ENCODE peak calls at places on chromosomes 12 and 14, in ten cellular contexts. One of them, this sample, is unnamed.

GRCh38 chr12:114401346-114402320 is 4.3 kb downstream of the TBX5 start:
- DNase-seq in HCT116: no peak
- DNase-seq in BE2C: no peak
- DNase-seq in PC-3: no peak
- DNase-seq in OCI-LY7: no peak
- DNase-seq in WERI-Rb-1: no peak
- DNase-seq in Caco-2: no peak
- DNase-seq in GM23248: peak
- DNase-seq in GM23338: no peak
- DNase-seq in kidney: no peak
- DNase-seq in this sample: no peak

GRCh38 chr12:1502441-1502785 is 92.0 kb downstream of the FBXL14 start:
- DNase-seq in HCT116: no peak
- DNase-seq in BE2C: no peak
- DNase-seq in PC-3: no peak
- DNase-seq in OCI-LY7: no peak
- DNase-seq in WERI-Rb-1: no peak
- DNase-seq in Caco-2: no peak
- DNase-seq in GM23248: peak
- DNase-seq in GM23338: no peak
- DNase-seq in kidney: no peak
- DNase-seq in this sample: no peak

GRCh38 chr14:98984719-98985041 is 287.3 kb downstream of the BCL11B start:
- DNase-seq in HCT116: no peak
- DNase-seq in BE2C: no peak
- DNase-seq in PC-3: no peak
- DNase-seq in OCI-LY7: no peak
- DNase-seq in WERI-Rb-1: no peak
- DNase-seq in Caco-2: no peak
- DNase-seq in GM23248: no peak
- DNase-seq in GM23338: no peak
- DNase-seq in kidney: no peak
- DNase-seq in this sample: no peak

GRCh38 chr14:92004062-92004461 is 35.8 kb downstream of the TRIP11 start:
- DNase-seq in HCT116: no peak
- DNase-seq in BE2C: no peak
- DNase-seq in PC-3: peak
- DNase-seq in OCI-LY7: no peak
- DNase-seq in WERI-Rb-1: no peak
- DNase-seq in Caco-2: no peak
- DNase-seq in GM23248: peak
- DNase-seq in GM23338: no peak
- DNase-seq in kidney: no peak
- DNase-seq in this sample: no peak

GRCh38 chr12:121767525-121768016 is 25.9 kb downstream of the RHOF start:
- DNase-seq in HCT116: no peak
- DNase-seq in BE2C: peak
- DNase-seq in PC-3: no peak
- DNase-seq in OCI-LY7: no peak
- DNase-seq in WERI-Rb-1: peak
- DNase-seq in Caco-2: no peak
- DNase-seq in GM23248: peak
- DNase-seq in GM23338: no peak
- DNase-seq in kidney: peak
- DNase-seq in this sample: no peak

GRCh38 chr14:95683793-95684192 is 2.4 kb upstream of the TCL1B start:
- DNase-seq in HCT116: peak
- DNase-seq in BE2C: no peak
- DNase-seq in PC-3: peak
- DNase-seq in OCI-LY7: peak
- DNase-seq in WERI-Rb-1: no peak
- DNase-seq in Caco-2: no peak
- DNase-seq in GM23248: peak
- DNase-seq in GM23338: peak
- DNase-seq in kidney: no peak
- DNase-seq in this sample: peak

GRCh38 chr14:63204407-63205280 is at the start of gene RHOJ:
- DNase-seq in HCT116: no peak
- DNase-seq in BE2C: no peak
- DNase-seq in PC-3: no peak
- DNase-seq in OCI-LY7: no peak
- DNase-seq in WERI-Rb-1: no peak
- DNase-seq in Caco-2: no peak
- DNase-seq in GM23248: peak
- DNase-seq in GM23338: peak
- DNase-seq in kidney: no peak
- DNase-seq in this sample: peak

GRCh38 chr12:53973093-53974042 is at the start of gene HOXC11:
- DNase-seq in HCT116: no peak
- DNase-seq in BE2C: no peak
- DNase-seq in PC-3: peak
- DNase-seq in OCI-LY7: no peak
- DNase-seq in WERI-Rb-1: peak
- DNase-seq in Caco-2: no peak
- DNase-seq in GM23248: peak
- DNase-seq in GM23338: peak
- DNase-seq in kidney: peak
- DNase-seq in this sample: peak

GRCh38 chr12:59780605-59781135 is 184.8 kb downstream of the SLC16A7 start:
- DNase-seq in HCT116: peak
- DNase-seq in BE2C: no peak
- DNase-seq in PC-3: peak
- DNase-seq in OCI-LY7: peak
- DNase-seq in WERI-Rb-1: no peak
- DNase-seq in Caco-2: no peak
- DNase-seq in GM23248: peak
- DNase-seq in GM23338: peak
- DNase-seq in kidney: no peak
- DNase-seq in this sample: no peak

GRCh38 chr12:93167841-93168492 is 209.8 kb upstream of the NUDT4 start:
- DNase-seq in HCT116: no peak
- DNase-seq in BE2C: no peak
- DNase-seq in PC-3: peak
- DNase-seq in OCI-LY7: peak
- DNase-seq in WERI-Rb-1: no peak
- DNase-seq in Caco-2: no peak
- DNase-seq in GM23248: peak
- DNase-seq in GM23338: peak
- DNase-seq in kidney: no peak
- DNase-seq in this sample: no peak

GRCh38 chr12:27324452-27324999 is 8.1 kb upstream of the BMAL2 start:
- DNase-seq in HCT116: no peak
- DNase-seq in BE2C: no peak
- DNase-seq in PC-3: no peak
- DNase-seq in OCI-LY7: no peak
- DNase-seq in WERI-Rb-1: no peak
- DNase-seq in Caco-2: no peak
- DNase-seq in GM23248: peak
- DNase-seq in GM23338: no peak
- DNase-seq in kidney: no peak
- DNase-seq in this sample: no peak

GRCh38 chr14:74424606-74425005 is 1.4 kb downstream of the SYNDIG1L start:
- DNase-seq in HCT116: no peak
- DNase-seq in BE2C: no peak
- DNase-seq in PC-3: no peak
- DNase-seq in OCI-LY7: no peak
- DNase-seq in WERI-Rb-1: no peak
- DNase-seq in Caco-2: no peak
- DNase-seq in GM23248: no peak
- DNase-seq in GM23338: no peak
- DNase-seq in kidney: peak
- DNase-seq in this sample: no peak

GRCh38 chr14:74429221-74429691 is 3.2 kb upstream of the SYNDIG1L start:
- DNase-seq in HCT116: no peak
- DNase-seq in BE2C: no peak
- DNase-seq in PC-3: no peak
- DNase-seq in OCI-LY7: no peak
- DNase-seq in WERI-Rb-1: peak
- DNase-seq in Caco-2: no peak
- DNase-seq in GM23248: no peak
- DNase-seq in GM23338: peak
- DNase-seq in kidney: no peak
- DNase-seq in this sample: no peak

GRCh38 chr14:74426202-74426582 is at the start of gene SYNDIG1L:
- DNase-seq in HCT116: no peak
- DNase-seq in BE2C: no peak
- DNase-seq in PC-3: no peak
- DNase-seq in OCI-LY7: no peak
- DNase-seq in WERI-Rb-1: no peak
- DNase-seq in Caco-2: no peak
- DNase-seq in GM23248: no peak
- DNase-seq in GM23338: peak
- DNase-seq in kidney: peak
- DNase-seq in this sample: no peak

GRCh38 chr14:74427651-74428050 is 1.6 kb upstream of the SYNDIG1L start:
- DNase-seq in HCT116: no peak
- DNase-seq in BE2C: no peak
- DNase-seq in PC-3: no peak
- DNase-seq in OCI-LY7: no peak
- DNase-seq in WERI-Rb-1: no peak
- DNase-seq in Caco-2: no peak
- DNase-seq in GM23248: no peak
- DNase-seq in GM23338: no peak
- DNase-seq in kidney: peak
- DNase-seq in this sample: no peak

GRCh38 chr14:74425525-74426201 is 347 bp downstream of the SYNDIG1L start:
- DNase-seq in HCT116: no peak
- DNase-seq in BE2C: no peak
- DNase-seq in PC-3: peak
- DNase-seq in OCI-LY7: no peak
- DNase-seq in WERI-Rb-1: no peak
- DNase-seq in Caco-2: no peak
- DNase-seq in GM23248: peak
- DNase-seq in GM23338: peak
- DNase-seq in kidney: peak
- DNase-seq in this sample: no peak
- H3K4me3 ChIP-seq in HCT116: no peak
- H3K4me3 ChIP-seq in BE2C: no peak
- H3K4me3 ChIP-seq in PC-3: no peak
- H3K4me3 ChIP-seq in OCI-LY7: no peak
- H3K4me3 ChIP-seq in WERI-Rb-1: no peak
- H3K4me3 ChIP-seq in Caco-2: peak
- H3K4me3 ChIP-seq in GM23248: no peak
- H3K4me3 ChIP-seq in GM23338: peak
- H3K4me3 ChIP-seq in kidney: no peak
- H3K4me3 ChIP-seq in this sample: no peak

DNA sequence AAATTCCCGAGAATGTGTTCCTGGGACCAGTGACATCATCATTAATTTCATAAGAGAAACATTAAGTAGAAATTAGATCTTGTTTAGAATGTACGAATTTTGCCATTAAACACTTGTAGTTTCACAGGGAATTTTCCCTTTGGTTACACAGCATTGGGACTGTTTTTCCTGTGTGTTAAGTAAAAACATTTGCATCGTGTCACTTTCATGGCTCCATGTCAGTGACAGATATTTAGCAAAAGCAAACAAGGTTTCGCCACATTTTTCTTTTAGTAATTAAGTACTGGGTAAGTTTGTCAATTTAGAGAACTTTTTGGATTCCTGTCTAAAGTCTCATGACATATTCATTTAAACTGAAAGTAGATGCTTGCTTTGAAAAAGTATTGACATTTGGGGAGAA is 45.5 kb upstream of the OVCH1 start:
- DNase-seq in HCT116: no peak
- DNase-seq in BE2C: no peak
- DNase-seq in PC-3: no peak
- DNase-seq in OCI-LY7: no peak
- DNase-seq in WERI-Rb-1: no peak
- DNase-seq in Caco-2: no peak
- DNase-seq in GM23248: no peak
- DNase-seq in GM23338: no peak
- DNase-seq in kidney: no peak
- DNase-seq in this sample: no peak
- H3K4me3 ChIP-seq in HCT116: no peak
- H3K4me3 ChIP-seq in BE2C: no peak
- H3K4me3 ChIP-seq in PC-3: no peak
- H3K4me3 ChIP-seq in OCI-LY7: no peak
- H3K4me3 ChIP-seq in WERI-Rb-1: no peak
- H3K4me3 ChIP-seq in Caco-2: no peak
- H3K4me3 ChIP-seq in GM23248: peak
- H3K4me3 ChIP-seq in GM23338: no peak
- H3K4me3 ChIP-seq in kidney: no peak
- H3K4me3 ChIP-seq in this sample: no peak

DNA sequence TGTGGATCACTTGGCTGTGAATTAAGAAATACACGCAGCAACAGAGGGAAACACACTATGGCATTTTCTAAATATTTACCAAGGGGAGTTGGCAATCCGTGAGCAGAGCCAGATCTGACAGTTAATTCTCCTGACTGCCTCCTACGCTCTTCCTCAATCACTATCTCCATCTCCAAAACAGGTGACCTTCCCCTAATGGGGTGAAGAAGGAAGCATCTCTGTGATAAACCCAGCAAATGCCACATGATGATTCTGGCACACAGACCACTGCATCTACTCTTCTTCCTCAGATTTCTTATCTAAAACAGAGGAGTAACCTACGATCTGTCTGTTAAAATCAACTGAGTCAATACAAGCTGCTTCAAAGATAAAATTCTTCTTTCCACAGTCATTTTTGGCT is 4.4 kb downstream of the SPTB start:
- DNase-seq in HCT116: no peak
- DNase-seq in BE2C: no peak
- DNase-seq in PC-3: no peak
- DNase-seq in OCI-LY7: no peak
- DNase-seq in WERI-Rb-1: no peak
- DNase-seq in Caco-2: no peak
- DNase-seq in GM23248: no peak
- DNase-seq in GM23338: no peak
- DNase-seq in kidney: no peak
- DNase-seq in this sample: no peak
- H3K4me3 ChIP-seq in HCT116: no peak
- H3K4me3 ChIP-seq in BE2C: no peak
- H3K4me3 ChIP-seq in PC-3: no peak
- H3K4me3 ChIP-seq in OCI-LY7: no peak
- H3K4me3 ChIP-seq in WERI-Rb-1: no peak
- H3K4me3 ChIP-seq in Caco-2: no peak
- H3K4me3 ChIP-seq in GM23248: no peak
- H3K4me3 ChIP-seq in GM23338: no peak
- H3K4me3 ChIP-seq in kidney: no peak
- H3K4me3 ChIP-seq in this sample: no peak

DNA sequence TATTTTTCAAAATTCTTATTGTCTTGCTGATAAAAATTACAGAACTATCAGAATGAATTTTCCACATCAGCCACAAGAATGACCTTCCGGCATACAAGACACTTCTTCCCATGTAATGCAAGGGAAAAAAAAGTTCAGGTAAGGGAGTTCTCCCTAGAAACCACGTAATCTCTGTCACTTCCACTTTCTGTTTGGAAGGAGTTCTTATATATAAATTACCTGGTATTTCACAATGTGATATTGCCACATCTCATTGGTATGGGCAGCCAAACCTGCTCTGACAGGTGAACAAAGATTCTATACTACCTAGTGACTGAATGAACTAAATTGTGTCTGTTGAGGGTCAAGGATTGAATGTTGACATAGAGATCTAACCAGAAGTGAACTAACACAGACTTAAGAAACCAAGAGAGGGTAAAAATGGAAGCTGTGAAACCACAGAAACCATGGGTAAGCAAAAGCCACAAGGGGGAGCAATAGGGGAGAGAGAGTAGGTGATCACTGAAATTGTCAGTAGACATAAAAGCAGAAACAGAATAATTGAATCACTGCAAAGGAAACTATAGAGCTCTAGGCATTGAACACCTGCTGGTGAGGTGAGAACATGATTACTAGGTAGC is 161.3 kb downstream of the RPL10L start:
- DNase-seq in HCT116: peak
- DNase-seq in BE2C: peak
- DNase-seq in PC-3: peak
- DNase-seq in OCI-LY7: peak
- DNase-seq in WERI-Rb-1: peak
- DNase-seq in Caco-2: no peak
- DNase-seq in GM23248: no peak
- DNase-seq in GM23338: peak
- DNase-seq in kidney: no peak
- DNase-seq in this sample: peak
- H3K4me3 ChIP-seq in HCT116: no peak
- H3K4me3 ChIP-seq in BE2C: no peak
- H3K4me3 ChIP-seq in PC-3: no peak
- H3K4me3 ChIP-seq in OCI-LY7: no peak
- H3K4me3 ChIP-seq in WERI-Rb-1: no peak
- H3K4me3 ChIP-seq in Caco-2: no peak
- H3K4me3 ChIP-seq in GM23248: no peak
- H3K4me3 ChIP-seq in GM23338: no peak
- H3K4me3 ChIP-seq in kidney: no peak
- H3K4me3 ChIP-seq in this sample: no peak

This sample was measured in SJCRH30.